ENCODE peak calls at places on chromosome 2, in seven cellular contexts. W is iPS DF 6.9, X is skeletal muscle cell, F is choroid plexus epithelial cell, S is cardiac fibroblast, Q is bronchial epithelial cell, A is pancreas. J is an unnamed sample.

GRCh38 chr2:44614940-44615339 is 253.2 kb downstream of the CAMKMT start:
- DNase-seq in Q (no peak), X (no peak), S (no peak), F (no peak), A (no peak), W (no peak), J (no peak)

GRCh38 chr2:175834472-175834871 is 167.6 kb downstream of the LNPK start:
- DNase-seq in S (no peak), W (no peak), F (no peak), Q (no peak), X (no peak), A (no peak), J (no peak)

GRCh38 chr2:12314119-12314735 is 402.5 kb upstream of the TRIB2 start:
- DNase-seq in W (peak), X (no peak), Q (no peak), S (no peak), A (no peak), F (no peak), J (no peak)

GRCh38 chr2:239927424-239927981 is 97.6 kb downstream of the NDUFA10 start:
- DNase-seq in W (no peak), S (peak), A (peak), X (peak), Q (peak), F (peak), J (peak)

GRCh38 chr2:37698931-37699481 is 27.6 kb upstream of the CDC42EP3 start:
- DNase-seq in S (peak), W (no peak), F (peak), X (no peak), A (no peak), Q (no peak), J (no peak)

GRCh38 chr2:28296904-28297303 is 95.8 kb upstream of the FOSL2 start:
- DNase-seq in X (no peak), Q (peak), S (peak), W (no peak), A (no peak), F (no peak), J (no peak)

GRCh38 chr2:151106805-151107490 is 154.7 kb downstream of the RBM43 start:
- DNase-seq in X (peak), W (no peak), F (no peak), Q (peak), S (no peak), A (no peak), J (no peak)

GRCh38 chr2:116676776-116677175 is 1137.7 kb upstream of the DDX18 start:
- DNase-seq in A (no peak), Q (no peak), S (no peak), F (no peak), W (no peak), X (no peak), J (no peak)

GRCh38 chr2:18178736-18179349 is 300.4 kb downstream of the KCNS3 start:
- DNase-seq in F (peak), W (peak), Q (peak), A (no peak), X (no peak), S (peak), J (peak)

GRCh38 chr2:237280235-237280634 is 133.7 kb downstream of the COL6A3 start:
- DNase-seq in A (no peak), W (no peak), S (peak), Q (peak), X (peak), F (peak), J (no peak)

GRCh38 chr2:214192711-214193110 is 218.1 kb upstream of the VWC2L start:
- DNase-seq in S (no peak), A (no peak), Q (no peak), F (no peak), W (no peak), X (no peak), J (no peak)

GRCh38 chr2:3142961-3143571 is 234.6 kb downstream of the EIPR1 start:
- DNase-seq in A (peak), S (no peak), F (no peak), X (no peak), W (no peak), Q (no peak), J (peak)

GRCh38 chr2:70094978-70095832 is 7.9 kb downstream of the PCBP1 start:
- DNase-seq in A (peak), F (no peak), Q (peak), X (no peak), S (peak), W (no peak), J (peak)

GRCh38 chr2:46286715-46287114 is 10.5 kb upstream of the EPAS1 start:
- DNase-seq in Q (no peak), X (no peak), W (no peak), F (no peak), S (no peak), A (no peak), J (no peak)

GRCh38 chr2:64273524-64274398 is 129.5 kb upstream of the PELI1 start:
- DNase-seq in S (peak), W (no peak), A (no peak), F (peak), Q (peak), X (peak), J (peak)

GRCh38 chr2:201357216-201357615 is at the start of gene FLACC1:
- DNase-seq in Q (peak), X (peak), W (no peak), F (peak), A (no peak), S (peak), J (peak)

GRCh38 chr2:25824718-25825117 is 53.6 kb downstream of the ASXL2 start:
- DNase-seq in W (no peak), A (no peak), Q (no peak), S (no peak), F (no peak), X (no peak), J (no peak)

GRCh38 chr2:36530983-36531354 is 67.0 kb downstream of the FEZ2 start:
- DNase-seq in F (peak), S (peak), W (no peak), Q (no peak), X (peak), A (no peak), J (no peak)

GRCh38 chr2:235398321-235398720 is 95.5 kb upstream of the AGAP1 start:
- DNase-seq in S (no peak), F (no peak), A (no peak), X (no peak), W (no peak), Q (no peak), J (no peak)

GRCh38 chr2:1649103-1649870 is 95.0 kb downstream of the PXDN start:
- DNase-seq in F (no peak), W (no peak), X (no peak), S (no peak), A (no peak), Q (no peak), J (no peak)

GRCh38 chr2:15034246-15034645 is 401.7 kb downstream of the LRATD1 start:
- DNase-seq in X (no peak), F (no peak), A (no peak), S (no peak), Q (no peak), W (no peak), J (no peak)

GRCh38 chr2:168371273-168371992 is 84.6 kb upstream of the CERS6 start:
- DNase-seq in X (no peak), W (no peak), S (no peak), F (no peak), A (no peak), Q (no peak), J (no peak)

GRCh38 chr2:39620067-39620466 is 45.6 kb upstream of the TMEM178A start:
- DNase-seq in A (peak), F (peak), X (peak), Q (peak), W (no peak), S (peak), J (peak)

GRCh38 chr2:176542456-176542855 is 273.2 kb downstream of the MTX2 start:
- DNase-seq in A (no peak), S (no peak), X (no peak), F (no peak), Q (no peak), W (no peak), J (no peak)

GRCh38 chr2:8481463-8482009 is 200.3 kb upstream of the ID2 start:
- DNase-seq in F (no peak), A (no peak), X (no peak), W (no peak), S (no peak), Q (no peak), J (no peak)

GRCh38 chr2:33929467-33929866 is 330.4 kb upstream of the FAM98A start:
- DNase-seq in A (no peak), S (no peak), Q (no peak), F (no peak), X (no peak), W (no peak), J (no peak)

GRCh38 chr2:169329669-169330554 is 32.4 kb downstream of the LRP2 start:
- DNase-seq in Q (no peak), A (no peak), X (no peak), F (no peak), W (no peak), S (no peak), J (no peak)

DNA sequence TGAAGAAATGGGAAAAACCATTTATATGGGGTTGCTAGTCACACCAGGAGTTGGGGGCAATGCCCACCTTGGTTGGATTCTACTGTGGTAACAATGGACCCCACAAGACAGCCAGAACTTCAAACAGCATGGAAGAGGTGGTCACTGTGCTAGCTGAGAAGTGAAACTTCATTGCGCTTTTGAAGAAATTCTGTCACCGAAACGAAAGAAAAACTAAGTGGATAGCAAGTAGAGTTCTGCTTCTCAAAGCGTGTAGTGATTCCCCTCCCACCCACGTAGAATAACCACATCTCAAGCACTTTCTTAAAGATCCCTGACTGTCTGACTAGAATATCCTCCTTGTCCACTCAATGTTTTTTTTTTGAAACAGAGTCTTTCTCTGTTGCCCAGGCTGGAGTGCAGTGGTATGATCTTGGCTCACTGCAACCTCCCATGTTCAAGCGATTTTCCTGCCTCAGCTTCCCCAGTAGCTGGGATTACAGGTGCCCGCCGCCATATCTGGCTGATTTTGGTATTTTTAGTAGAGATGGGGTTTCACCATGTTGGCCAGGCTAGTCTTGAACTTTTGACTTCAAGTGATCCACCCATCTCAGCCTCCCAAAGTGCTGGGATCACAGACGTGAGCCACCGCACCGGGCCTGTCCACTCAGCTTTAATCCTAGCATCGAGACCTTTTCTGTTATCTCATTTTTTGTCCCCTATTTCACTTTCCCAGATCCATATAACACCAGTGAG is 30.1 kb upstream of the CCL20 start:
- DNase-seq in F (no peak), A (no peak), Q (no peak), W (no peak), S (no peak), X (no peak), J (no peak)
- H3K4me3 ChIP-seq in F (no peak), A (no peak), Q (no peak), W (no peak), S (no peak), X (no peak), J (no peak)

DNA sequence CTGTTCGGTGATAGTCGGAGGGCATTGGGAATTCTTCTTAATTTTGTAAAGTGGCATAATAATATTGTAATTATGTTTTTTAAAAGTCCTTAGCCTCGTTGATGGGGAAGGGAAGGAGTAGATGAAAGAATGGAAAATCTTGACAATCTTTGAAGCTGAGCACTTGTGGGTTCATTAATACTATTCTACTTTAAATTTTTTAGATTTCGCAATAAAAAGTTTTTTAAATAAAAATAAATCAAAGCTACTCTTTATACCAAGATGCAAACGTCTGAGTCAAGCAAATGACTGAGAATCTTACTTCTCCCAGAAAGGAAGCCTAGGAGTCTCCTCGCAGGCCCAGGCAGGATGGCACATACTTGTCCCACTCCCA is 98.5 kb upstream of the GPR45 start:
- DNase-seq in S (no peak), X (no peak), Q (no peak), F (no peak), A (no peak), W (no peak), J (no peak)
- H3K4me3 ChIP-seq in S (no peak), X (no peak), Q (no peak), F (no peak), A (no peak), W (peak), J (no peak)

GRCh38 chr2:144430722-144431163 is 89.2 kb downstream of the ZEB2 start:
- DNase-seq in S (peak), A (no peak), W (no peak), F (peak), X (peak), Q (no peak), J (no peak)
- H3K4me3 ChIP-seq in S (no peak), A (no peak), W (no peak), F (no peak), X (no peak), Q (no peak), J (no peak)

GRCh38 chr2:217417536-217417935 is 557.7 kb upstream of the TNP1 start:
- DNase-seq in F (no peak), S (no peak), Q (no peak), W (no peak), X (no peak), A (no peak), J (no peak)
- H3K4me3 ChIP-seq in F (no peak), S (no peak), Q (no peak), W (no peak), X (no peak), A (no peak), J (no peak)

GRCh38 chr2:41949541-41950439 is 98.0 kb upstream of the PKDCC start:
- DNase-seq in F (no peak), A (no peak), S (no peak), X (no peak), W (no peak), Q (no peak), J (no peak)
- H3K4me3 ChIP-seq in F (no peak), A (no peak), S (no peak), X (no peak), W (no peak), Q (no peak), J (no peak)

GRCh38 chr2:60961457-60961856 is 56.1 kb upstream of the PEX13 start:
- DNase-seq in A (no peak), F (peak), S (peak), Q (peak), X (peak), W (no peak), J (no peak)
- H3K4me3 ChIP-seq in A (no peak), F (no peak), S (no peak), Q (no peak), X (no peak), W (no peak), J (no peak)

GRCh38 chr2:160489096-160489495 is 4.5 kb downstream of the RBMS1 start:
- DNase-seq in S (peak), A (no peak), X (no peak), F (no peak), W (no peak), Q (peak), J (no peak)

GRCh38 chr2:160492401-160493226 is 993 bp downstream of the RBMS1 start:
- DNase-seq in X (peak), Q (no peak), A (peak), F (peak), W (no peak), S (peak), J (peak)

GRCh38 chr2:160491922-160492371 is 1.7 kb downstream of the RBMS1 start:
- DNase-seq in X (peak), S (peak), W (no peak), Q (peak), F (peak), A (no peak), J (no peak)

GRCh38 chr2:160493227-160494028 is at the start of gene RBMS1:
- DNase-seq in A (peak), W (no peak), F (peak), Q (peak), S (peak), X (no peak), J (peak)

DNA sequence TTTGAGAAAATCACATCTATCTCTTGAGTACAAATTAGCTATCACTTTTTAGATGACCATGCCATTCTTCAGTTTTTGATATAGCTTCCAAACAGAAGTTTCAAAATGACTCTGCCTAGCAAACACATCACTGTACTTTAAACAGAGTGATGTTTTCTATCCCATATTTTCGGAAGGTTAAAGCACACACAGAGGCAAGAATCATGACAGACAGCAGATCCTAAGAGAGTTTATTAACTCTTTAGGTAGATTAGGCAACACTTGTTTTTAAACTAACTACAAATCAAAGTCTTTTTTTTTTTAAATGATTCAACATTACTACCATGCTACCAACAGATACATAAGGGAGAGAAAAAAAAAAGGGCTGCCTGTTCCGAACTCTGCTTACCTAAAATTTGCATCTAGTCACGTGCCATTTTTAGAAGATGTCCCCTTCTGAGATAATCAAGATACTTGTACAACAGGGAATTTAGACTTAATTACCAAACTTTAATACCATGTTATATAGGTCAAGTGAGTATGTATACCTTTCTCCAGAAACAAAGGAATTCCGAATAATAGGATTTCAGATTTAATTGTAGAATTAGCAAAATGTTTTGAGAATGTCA is 2.7 kb downstream of the RBMS1 start:
- DNase-seq in F (no peak), Q (peak), W (no peak), A (no peak), X (no peak), S (no peak), J (no peak)
- H3K4me3 ChIP-seq in F (peak), Q (peak), W (no peak), A (peak), X (peak), S (peak), J (no peak)

DNA sequence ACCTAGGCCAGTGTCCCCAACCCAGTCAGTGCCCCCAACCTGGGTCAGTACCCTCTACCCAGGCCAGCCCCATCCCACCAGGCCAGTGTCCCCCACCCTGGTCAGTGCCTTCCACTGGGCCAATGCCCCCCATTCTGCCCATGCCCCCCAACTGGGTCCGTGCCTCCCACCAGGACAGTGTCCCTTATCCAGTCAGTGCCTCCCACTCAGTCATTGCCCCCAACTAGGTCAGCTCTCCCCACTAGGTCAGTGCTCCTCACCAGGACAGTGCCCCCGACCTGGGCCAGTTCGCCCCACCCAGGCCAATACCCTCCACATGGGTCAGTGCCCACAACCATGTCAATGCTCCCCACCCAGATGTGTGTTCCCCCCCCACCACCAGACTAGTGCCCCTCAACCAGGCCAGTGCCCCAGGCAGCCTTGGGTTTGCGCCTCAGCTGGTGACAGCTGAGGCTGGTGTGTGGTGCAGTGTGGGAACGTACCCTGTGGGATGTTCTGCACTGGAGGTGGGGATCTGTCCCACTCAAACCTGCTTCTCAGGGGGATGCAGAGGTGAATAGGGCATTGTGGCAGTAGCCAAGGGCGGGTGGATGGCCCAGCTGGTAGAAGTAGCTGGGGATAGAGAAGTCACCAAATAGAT is 168.7 kb downstream of the SH3RF3 start:
- DNase-seq in F (no peak), Q (no peak), S (no peak), A (no peak), X (no peak), W (no peak), J (no peak)
- H3K4me3 ChIP-seq in F (no peak), Q (no peak), S (no peak), A (no peak), X (no peak), W (no peak), J (no peak)

GRCh38 chr2:216372761-216373291 is 543 bp upstream of the MARCHF4 start:
- DNase-seq in W (no peak), Q (peak), A (no peak), F (peak), S (peak), X (peak), J (no peak)
- H3K4me3 ChIP-seq in W (peak), Q (no peak), A (peak), F (peak), S (peak), X (peak), J (no peak)

GRCh38 chr2:118627156-118627555 is 220.3 kb downstream of the EN1 start:
- DNase-seq in S (no peak), F (no peak), A (no peak), W (no peak), X (no peak), Q (no peak), J (no peak)

GRCh38 chr2:118618279-118618678 is 229.2 kb downstream of the EN1 start:
- DNase-seq in X (no peak), F (no peak), A (no peak), S (no peak), W (no peak), Q (no peak), J (no peak)

GRCh38 chr2:118622931-118623330 is 224.5 kb downstream of the EN1 start:
- DNase-seq in Q (no peak), F (no peak), S (no peak), W (no peak), X (no peak), A (no peak), J (no peak)
- H3K4me3 ChIP-seq in Q (no peak), F (no peak), S (no peak), W (no peak), X (no peak), A (no peak), J (no peak)

J was measured in adrenal gland.